ENCODE peak calls at places on chromosomes 6 and 20, in eight cellular contexts. T is chondrocyte; C is mucosa of descending colon; G is CD8-positive, alpha-beta memory T cell; S is activated T-cell treated with anti-CD3 and anti-CD28 coated beads for 24 hours; L is HS-5; B is stomach; O is ecto neural progenitor cell. F is an unnamed sample.

GRCh38 chr6:22112490-22112889 is 184.3 kb downstream of the PRL start:
- DNase-seq in T (no peak), C (no peak), G (no peak), S (no peak), L (no peak), B (no peak), O (no peak), F (no peak)

GRCh38 chr6:70080443-70081062 is 214.2 kb downstream of the COL19A1 start:
- DNase-seq in T (no peak), C (no peak), G (no peak), S (no peak), L (no peak), B (no peak), O (no peak), F (no peak)

GRCh38 chr6:44636576-44637248 is 249.2 kb downstream of the CDC5L start:
- DNase-seq in T (no peak), C (no peak), G (no peak), S (no peak), L (no peak), B (no peak), O (no peak), F (no peak)

GRCh38 chr20:19025430-19026120 is 186.9 kb upstream of the SLC24A3 start:
- DNase-seq in T (no peak), C (no peak), G (no peak), S (no peak), L (no peak), B (no peak), O (no peak), F (peak)

GRCh38 chr20:57282691-57283361 is 16.4 kb upstream of the BMP7 start:
- DNase-seq in T (no peak), C (no peak), G (no peak), S (no peak), L (no peak), B (no peak), O (no peak), F (no peak)

GRCh38 chr6:50362706-50363105 is 313.0 kb upstream of the DEFB112 start:
- DNase-seq in T (no peak), C (no peak), G (no peak), S (no peak), L (peak), B (no peak), O (no peak), F (no peak)

GRCh38 chr6:149608381-149608982 is 40.0 kb downstream of the KATNA1 start:
- DNase-seq in T (no peak), C (no peak), G (no peak), S (no peak), L (no peak), B (no peak), O (no peak), F (no peak)

GRCh38 chr6:106417572-106418147 is 57.1 kb downstream of the CRYBG1 start:
- DNase-seq in T (no peak), C (no peak), G (no peak), S (no peak), L (no peak), B (no peak), O (no peak), F (no peak)

GRCh38 chr20:11376998-11377397 is 540.7 kb upstream of the BTBD3 start:
- DNase-seq in T (no peak), C (no peak), G (no peak), S (no peak), L (no peak), B (no peak), O (no peak), F (no peak)

GRCh38 chr6:152682141-152682540 is 15.6 kb upstream of the MYCT1 start:
- DNase-seq in T (no peak), C (no peak), G (no peak), S (no peak), L (no peak), B (no peak), O (no peak), F (no peak)

GRCh38 chr20:25545171-25545570 is 40.2 kb downstream of the NINL start:
- DNase-seq in T (no peak), C (no peak), G (no peak), S (no peak), L (no peak), B (no peak), O (no peak), F (no peak)

GRCh38 chr6:11364971-11365397 is 132.5 kb upstream of the NEDD9 start:
- DNase-seq in T (no peak), C (no peak), G (no peak), S (no peak), L (no peak), B (no peak), O (no peak), F (no peak)

GRCh38 chr20:46840054-46840729 is 54.5 kb upstream of the EYA2 start:
- DNase-seq in T (no peak), C (no peak), G (no peak), S (no peak), L (no peak), B (no peak), O (no peak), F (no peak)

GRCh38 chr20:9884666-9885065 is 45.8 kb upstream of the PAK5 start:
- DNase-seq in T (no peak), C (no peak), G (no peak), S (no peak), L (no peak), B (no peak), O (no peak), F (no peak)

GRCh38 chr6:77055711-77056110 is 407.6 kb downstream of the HTR1B start:
- DNase-seq in T (no peak), C (no peak), G (no peak), S (no peak), L (no peak), B (no peak), O (no peak), F (no peak)

GRCh38 chr20:53878262-53879047 is 191.9 kb downstream of the BCAS1 start:
- DNase-seq in T (no peak), C (no peak), G (no peak), S (no peak), L (no peak), B (no peak), O (no peak), F (no peak)

GRCh38 chr6:44826277-44826676 is 438.8 kb downstream of the CDC5L start:
- DNase-seq in T (no peak), C (no peak), G (no peak), S (no peak), L (no peak), B (no peak), O (no peak), F (no peak)

GRCh38 chr20:4666001-4666470 is 55.7 kb upstream of the PRND start:
- DNase-seq in T (no peak), C (no peak), G (peak), S (peak), L (peak), B (no peak), O (no peak), F (peak)

GRCh38 chr6:147782302-147782701 is 273.8 kb downstream of the SAMD5 start:
- DNase-seq in T (no peak), C (no peak), G (no peak), S (no peak), L (no peak), B (no peak), O (no peak), F (no peak)

GRCh38 chr20:36070451-36070850 is 84.1 kb upstream of the EPB41L1 start:
- DNase-seq in T (no peak), C (no peak), G (no peak), S (no peak), L (no peak), B (no peak), O (peak), F (no peak)

F was measured in osteocyte.